ENCODE peak calls at places on chromosomes 4 and X, in seven cellular contexts. One of them, this sample, is unnamed.

GRCh38 chrX:2243913-2244460 is 256.8 kb downstream of the DHRSX start:
- DNase-seq in activated CD8-positive, alpha-beta memory T cell treated with anti-CD3 and anti-CD28 coated beads for 4 hours: no peak
- DNase-seq in stimulated activated CD4-positive, alpha-beta T cell treated with anti-CD3 and anti-CD28 coated beads, Interleukin-12 subunit alpha, Interleukin-12 subunit beta, amount 100 ng/mL, for 24 hours: no peak
- DNase-seq in mesendoderm: no peak
- DNase-seq in GM23248: peak; percentile 12
- DNase-seq in BE2C: no peak
- DNase-seq in cardiac septum: no peak
- DNase-seq in this sample: no peak

GRCh38 chr4:144948009-144948408 is 150.0 kb downstream of the ANAPC10 start:
- DNase-seq in BE2C: no peak
- DNase-seq in cardiac septum: no peak
- DNase-seq in stimulated activated CD4-positive, alpha-beta T cell treated with anti-CD3 and anti-CD28 coated beads, Interleukin-12 subunit alpha, Interleukin-12 subunit beta, amount 100 ng/mL, for 24 hours: no peak
- DNase-seq in GM23248: no peak
- DNase-seq in mesendoderm: peak; percentile 92
- DNase-seq in activated CD8-positive, alpha-beta memory T cell treated with anti-CD3 and anti-CD28 coated beads for 4 hours: no peak
- DNase-seq in this sample: no peak

GRCh38 chr4:64000241-64000640 is 409.0 kb downstream of the TECRL start:
- DNase-seq in activated CD8-positive, alpha-beta memory T cell treated with anti-CD3 and anti-CD28 coated beads for 4 hours: no peak
- DNase-seq in mesendoderm: no peak
- DNase-seq in BE2C: no peak
- DNase-seq in GM23248: no peak
- DNase-seq in stimulated activated CD4-positive, alpha-beta T cell treated with anti-CD3 and anti-CD28 coated beads, Interleukin-12 subunit alpha, Interleukin-12 subunit beta, amount 100 ng/mL, for 24 hours: no peak
- DNase-seq in cardiac septum: no peak
- DNase-seq in this sample: no peak

GRCh38 chrX:16511776-16512400 is 138.1 kb upstream of the S100G start:
- DNase-seq in stimulated activated CD4-positive, alpha-beta T cell treated with anti-CD3 and anti-CD28 coated beads, Interleukin-12 subunit alpha, Interleukin-12 subunit beta, amount 100 ng/mL, for 24 hours: no peak
- DNase-seq in cardiac septum: no peak
- DNase-seq in mesendoderm: no peak
- DNase-seq in BE2C: no peak
- DNase-seq in GM23248: peak; percentile 21
- DNase-seq in activated CD8-positive, alpha-beta memory T cell treated with anti-CD3 and anti-CD28 coated beads for 4 hours: no peak
- DNase-seq in this sample: no peak

GRCh38 chrX:46117234-46117633 is 428.0 kb downstream of the ZNF674 start:
- DNase-seq in cardiac septum: no peak
- DNase-seq in stimulated activated CD4-positive, alpha-beta T cell treated with anti-CD3 and anti-CD28 coated beads, Interleukin-12 subunit alpha, Interleukin-12 subunit beta, amount 100 ng/mL, for 24 hours: no peak
- DNase-seq in BE2C: no peak
- DNase-seq in GM23248: no peak
- DNase-seq in activated CD8-positive, alpha-beta memory T cell treated with anti-CD3 and anti-CD28 coated beads for 4 hours: no peak
- DNase-seq in mesendoderm: no peak
- DNase-seq in this sample: no peak

GRCh38 chr4:10102981-10103330 is 13.6 kb downstream of the WDR1 start:
- DNase-seq in cardiac septum: no peak
- DNase-seq in stimulated activated CD4-positive, alpha-beta T cell treated with anti-CD3 and anti-CD28 coated beads, Interleukin-12 subunit alpha, Interleukin-12 subunit beta, amount 100 ng/mL, for 24 hours: no peak
- DNase-seq in activated CD8-positive, alpha-beta memory T cell treated with anti-CD3 and anti-CD28 coated beads for 4 hours: no peak
- DNase-seq in GM23248: no peak
- DNase-seq in mesendoderm: no peak
- DNase-seq in BE2C: no peak
- DNase-seq in this sample: no peak

GRCh38 chr4:36183665-36184393 is 60.5 kb downstream of the ARAP2 start:
- DNase-seq in stimulated activated CD4-positive, alpha-beta T cell treated with anti-CD3 and anti-CD28 coated beads, Interleukin-12 subunit alpha, Interleukin-12 subunit beta, amount 100 ng/mL, for 24 hours: no peak
- DNase-seq in mesendoderm: no peak
- DNase-seq in cardiac septum: no peak
- DNase-seq in GM23248: no peak
- DNase-seq in activated CD8-positive, alpha-beta memory T cell treated with anti-CD3 and anti-CD28 coated beads for 4 hours: no peak
- DNase-seq in BE2C: no peak
- DNase-seq in this sample: no peak

GRCh38 chr4:163171590-163171989 is 4.9 kb upstream of the NAF1 start:
- DNase-seq in cardiac septum: no peak
- DNase-seq in GM23248: no peak
- DNase-seq in stimulated activated CD4-positive, alpha-beta T cell treated with anti-CD3 and anti-CD28 coated beads, Interleukin-12 subunit alpha, Interleukin-12 subunit beta, amount 100 ng/mL, for 24 hours: no peak
- DNase-seq in mesendoderm: peak; percentile 68
- DNase-seq in BE2C: no peak
- DNase-seq in activated CD8-positive, alpha-beta memory T cell treated with anti-CD3 and anti-CD28 coated beads for 4 hours: no peak
- DNase-seq in this sample: no peak

GRCh38 chrX:11533211-11533651 is 132.5 kb downstream of the ARHGAP6 start:
- DNase-seq in activated CD8-positive, alpha-beta memory T cell treated with anti-CD3 and anti-CD28 coated beads for 4 hours: no peak
- DNase-seq in cardiac septum: no peak
- DNase-seq in stimulated activated CD4-positive, alpha-beta T cell treated with anti-CD3 and anti-CD28 coated beads, Interleukin-12 subunit alpha, Interleukin-12 subunit beta, amount 100 ng/mL, for 24 hours: no peak
- DNase-seq in mesendoderm: peak; percentile 66
- DNase-seq in GM23248: peak; percentile 76
- DNase-seq in BE2C: no peak
- DNase-seq in this sample: peak; percentile 40

GRCh38 chr4:143186634-143187033 is 1.9 kb downstream of the USP38 start:
- DNase-seq in stimulated activated CD4-positive, alpha-beta T cell treated with anti-CD3 and anti-CD28 coated beads, Interleukin-12 subunit alpha, Interleukin-12 subunit beta, amount 100 ng/mL, for 24 hours: no peak
- DNase-seq in mesendoderm: no peak
- DNase-seq in activated CD8-positive, alpha-beta memory T cell treated with anti-CD3 and anti-CD28 coated beads for 4 hours: no peak
- DNase-seq in cardiac septum: no peak
- DNase-seq in BE2C: no peak
- DNase-seq in GM23248: peak; percentile 42
- DNase-seq in this sample: no peak

GRCh38 chr4:16809064-16809463 is 89.4 kb downstream of the LDB2 start:
- DNase-seq in BE2C: no peak
- DNase-seq in activated CD8-positive, alpha-beta memory T cell treated with anti-CD3 and anti-CD28 coated beads for 4 hours: no peak
- DNase-seq in GM23248: no peak
- DNase-seq in stimulated activated CD4-positive, alpha-beta T cell treated with anti-CD3 and anti-CD28 coated beads, Interleukin-12 subunit alpha, Interleukin-12 subunit beta, amount 100 ng/mL, for 24 hours: no peak
- DNase-seq in mesendoderm: no peak
- DNase-seq in cardiac septum: no peak
- DNase-seq in this sample: no peak

GRCh38 chrX:66760648-66761047 is 121.8 kb upstream of the EDA2R start:
- DNase-seq in mesendoderm: peak; percentile 8
- DNase-seq in stimulated activated CD4-positive, alpha-beta T cell treated with anti-CD3 and anti-CD28 coated beads, Interleukin-12 subunit alpha, Interleukin-12 subunit beta, amount 100 ng/mL, for 24 hours: no peak
- DNase-seq in GM23248: peak; percentile 9
- DNase-seq in cardiac septum: no peak
- DNase-seq in BE2C: no peak
- DNase-seq in activated CD8-positive, alpha-beta memory T cell treated with anti-CD3 and anti-CD28 coated beads for 4 hours: no peak
- DNase-seq in this sample: no peak

GRCh38 chr4:3341760-3342159 is 48.9 kb downstream of the RGS12 start:
- DNase-seq in mesendoderm: no peak
- DNase-seq in GM23248: no peak
- DNase-seq in stimulated activated CD4-positive, alpha-beta T cell treated with anti-CD3 and anti-CD28 coated beads, Interleukin-12 subunit alpha, Interleukin-12 subunit beta, amount 100 ng/mL, for 24 hours: no peak
- DNase-seq in cardiac septum: no peak
- DNase-seq in activated CD8-positive, alpha-beta memory T cell treated with anti-CD3 and anti-CD28 coated beads for 4 hours: no peak
- DNase-seq in BE2C: no peak
- DNase-seq in this sample: no peak

GRCh38 chr4:35461931-35462659 is 782.2 kb downstream of the ARAP2 start:
- DNase-seq in mesendoderm: peak; percentile 58
- DNase-seq in activated CD8-positive, alpha-beta memory T cell treated with anti-CD3 and anti-CD28 coated beads for 4 hours: no peak
- DNase-seq in cardiac septum: no peak
- DNase-seq in BE2C: peak; percentile 61
- DNase-seq in GM23248: no peak
- DNase-seq in stimulated activated CD4-positive, alpha-beta T cell treated with anti-CD3 and anti-CD28 coated beads, Interleukin-12 subunit alpha, Interleukin-12 subunit beta, amount 100 ng/mL, for 24 hours: no peak
- DNase-seq in this sample: no peak

GRCh38 chr4:738781-739280 is 33.2 kb downstream of the PCGF3 start:
- DNase-seq in GM23248: no peak
- DNase-seq in cardiac septum: no peak
- DNase-seq in activated CD8-positive, alpha-beta memory T cell treated with anti-CD3 and anti-CD28 coated beads for 4 hours: no peak
- DNase-seq in mesendoderm: no peak
- DNase-seq in BE2C: no peak
- DNase-seq in stimulated activated CD4-positive, alpha-beta T cell treated with anti-CD3 and anti-CD28 coated beads, Interleukin-12 subunit alpha, Interleukin-12 subunit beta, amount 100 ng/mL, for 24 hours: no peak
- DNase-seq in this sample: no peak

GRCh38 chr4:151792525-151792924 is 31.7 kb upstream of the GATB start:
- DNase-seq in activated CD8-positive, alpha-beta memory T cell treated with anti-CD3 and anti-CD28 coated beads for 4 hours: no peak
- DNase-seq in mesendoderm: no peak
- DNase-seq in stimulated activated CD4-positive, alpha-beta T cell treated with anti-CD3 and anti-CD28 coated beads, Interleukin-12 subunit alpha, Interleukin-12 subunit beta, amount 100 ng/mL, for 24 hours: no peak
- DNase-seq in BE2C: no peak
- DNase-seq in GM23248: no peak
- DNase-seq in cardiac septum: no peak
- DNase-seq in this sample: no peak

GRCh38 chr4:866068-866760 is 40.3 kb upstream of the CPLX1 start:
- DNase-seq in cardiac septum: no peak
- DNase-seq in mesendoderm: no peak
- DNase-seq in activated CD8-positive, alpha-beta memory T cell treated with anti-CD3 and anti-CD28 coated beads for 4 hours: no peak
- DNase-seq in GM23248: no peak
- DNase-seq in BE2C: no peak
- DNase-seq in stimulated activated CD4-positive, alpha-beta T cell treated with anti-CD3 and anti-CD28 coated beads, Interleukin-12 subunit alpha, Interleukin-12 subunit beta, amount 100 ng/mL, for 24 hours: no peak
- DNase-seq in this sample: no peak

GRCh38 chrX:34300871-34301270 is 168.8 kb upstream of the FAM47A start:
- DNase-seq in GM23248: peak; percentile 28
- DNase-seq in stimulated activated CD4-positive, alpha-beta T cell treated with anti-CD3 and anti-CD28 coated beads, Interleukin-12 subunit alpha, Interleukin-12 subunit beta, amount 100 ng/mL, for 24 hours: no peak
- DNase-seq in BE2C: peak; percentile 32
- DNase-seq in activated CD8-positive, alpha-beta memory T cell treated with anti-CD3 and anti-CD28 coated beads for 4 hours: no peak
- DNase-seq in mesendoderm: peak; percentile 62
- DNase-seq in cardiac septum: no peak
- DNase-seq in this sample: no peak

GRCh38 chrX:40012800-40013682 is 84.7 kb downstream of the BCOR start:
- DNase-seq in activated CD8-positive, alpha-beta memory T cell treated with anti-CD3 and anti-CD28 coated beads for 4 hours: no peak
- DNase-seq in stimulated activated CD4-positive, alpha-beta T cell treated with anti-CD3 and anti-CD28 coated beads, Interleukin-12 subunit alpha, Interleukin-12 subunit beta, amount 100 ng/mL, for 24 hours: no peak
- DNase-seq in mesendoderm: peak; percentile 64
- DNase-seq in BE2C: no peak
- DNase-seq in cardiac septum: peak; percentile 86
- DNase-seq in GM23248: peak; percentile 78
- DNase-seq in this sample: no peak

GRCh38 chrX:68895339-68896250 is 66.8 kb downstream of the EFNB1 start:
- DNase-seq in stimulated activated CD4-positive, alpha-beta T cell treated with anti-CD3 and anti-CD28 coated beads, Interleukin-12 subunit alpha, Interleukin-12 subunit beta, amount 100 ng/mL, for 24 hours: no peak
- DNase-seq in cardiac septum: no peak
- DNase-seq in BE2C: peak; percentile 77
- DNase-seq in mesendoderm: peak; percentile 53
- DNase-seq in activated CD8-positive, alpha-beta memory T cell treated with anti-CD3 and anti-CD28 coated beads for 4 hours: no peak
- DNase-seq in GM23248: peak; percentile 18
- DNase-seq in this sample: no peak

GRCh38 chrX:72604705-72605104 is 32.1 kb upstream of the HDAC8 start:
- DNase-seq in cardiac septum: no peak
- DNase-seq in GM23248: no peak
- DNase-seq in BE2C: no peak
- DNase-seq in activated CD8-positive, alpha-beta memory T cell treated with anti-CD3 and anti-CD28 coated beads for 4 hours: no peak
- DNase-seq in mesendoderm: no peak
- DNase-seq in stimulated activated CD4-positive, alpha-beta T cell treated with anti-CD3 and anti-CD28 coated beads, Interleukin-12 subunit alpha, Interleukin-12 subunit beta, amount 100 ng/mL, for 24 hours: no peak
- DNase-seq in this sample: no peak

GRCh38 chr4:121252224-121252806 is 88.2 kb upstream of the TNIP3 start:
- DNase-seq in cardiac septum: no peak
- DNase-seq in BE2C: peak; percentile 75
- DNase-seq in activated CD8-positive, alpha-beta memory T cell treated with anti-CD3 and anti-CD28 coated beads for 4 hours: peak; percentile 11
- DNase-seq in GM23248: peak; percentile 76
- DNase-seq in mesendoderm: peak; percentile 86
- DNase-seq in stimulated activated CD4-positive, alpha-beta T cell treated with anti-CD3 and anti-CD28 coated beads, Interleukin-12 subunit alpha, Interleukin-12 subunit beta, amount 100 ng/mL, for 24 hours: peak; percentile 51
- DNase-seq in this sample: peak; percentile 40

GRCh38 chr4:25834411-25835107 is 28.2 kb downstream of the SEL1L3 start:
- DNase-seq in cardiac septum: no peak
- DNase-seq in mesendoderm: no peak
- DNase-seq in stimulated activated CD4-positive, alpha-beta T cell treated with anti-CD3 and anti-CD28 coated beads, Interleukin-12 subunit alpha, Interleukin-12 subunit beta, amount 100 ng/mL, for 24 hours: no peak
- DNase-seq in BE2C: no peak
- DNase-seq in activated CD8-positive, alpha-beta memory T cell treated with anti-CD3 and anti-CD28 coated beads for 4 hours: no peak
- DNase-seq in GM23248: no peak
- DNase-seq in this sample: no peak

GRCh38 chr4:153154010-153154975 is 50.0 kb upstream of the TRIM2 start:
- DNase-seq in mesendoderm: no peak
- DNase-seq in activated CD8-positive, alpha-beta memory T cell treated with anti-CD3 and anti-CD28 coated beads for 4 hours: no peak
- DNase-seq in BE2C: peak; percentile 43
- DNase-seq in stimulated activated CD4-positive, alpha-beta T cell treated with anti-CD3 and anti-CD28 coated beads, Interleukin-12 subunit alpha, Interleukin-12 subunit beta, amount 100 ng/mL, for 24 hours: no peak
- DNase-seq in cardiac septum: no peak
- DNase-seq in GM23248: peak; percentile 60
- DNase-seq in this sample: no peak

GRCh38 chr4:128660361-128660964 is 149.0 kb upstream of the JADE1 start:
- DNase-seq in stimulated activated CD4-positive, alpha-beta T cell treated with anti-CD3 and anti-CD28 coated beads, Interleukin-12 subunit alpha, Interleukin-12 subunit beta, amount 100 ng/mL, for 24 hours: no peak
- DNase-seq in activated CD8-positive, alpha-beta memory T cell treated with anti-CD3 and anti-CD28 coated beads for 4 hours: no peak
- DNase-seq in GM23248: peak; percentile 63
- DNase-seq in cardiac septum: no peak
- DNase-seq in BE2C: no peak
- DNase-seq in mesendoderm: no peak
- DNase-seq in this sample: no peak

GRCh38 chr4:7960790-7961655 is 21.4 kb upstream of the AFAP1 start:
- DNase-seq in BE2C: no peak
- DNase-seq in cardiac septum: no peak
- DNase-seq in mesendoderm: no peak
- DNase-seq in stimulated activated CD4-positive, alpha-beta T cell treated with anti-CD3 and anti-CD28 coated beads, Interleukin-12 subunit alpha, Interleukin-12 subunit beta, amount 100 ng/mL, for 24 hours: peak; percentile 75
- DNase-seq in activated CD8-positive, alpha-beta memory T cell treated with anti-CD3 and anti-CD28 coated beads for 4 hours: peak; percentile 32
- DNase-seq in GM23248: peak; percentile 98
- DNase-seq in this sample: no peak

GRCh38 chr4:6568689-6569332 is 6.2 kb upstream of the MAN2B2 start:
- DNase-seq in BE2C: no peak
- DNase-seq in mesendoderm: peak; percentile 63
- DNase-seq in GM23248: peak; percentile 70
- DNase-seq in cardiac septum: no peak
- DNase-seq in stimulated activated CD4-positive, alpha-beta T cell treated with anti-CD3 and anti-CD28 coated beads, Interleukin-12 subunit alpha, Interleukin-12 subunit beta, amount 100 ng/mL, for 24 hours: no peak
- DNase-seq in activated CD8-positive, alpha-beta memory T cell treated with anti-CD3 and anti-CD28 coated beads for 4 hours: no peak
- DNase-seq in this sample: no peak

GRCh38 chrX:45889471-45889870 is 655.8 kb downstream of the ZNF674 start:
- DNase-seq in cardiac septum: no peak
- DNase-seq in BE2C: no peak
- DNase-seq in GM23248: peak; percentile 53
- DNase-seq in stimulated activated CD4-positive, alpha-beta T cell treated with anti-CD3 and anti-CD28 coated beads, Interleukin-12 subunit alpha, Interleukin-12 subunit beta, amount 100 ng/mL, for 24 hours: peak; percentile 0
- DNase-seq in mesendoderm: no peak
- DNase-seq in activated CD8-positive, alpha-beta memory T cell treated with anti-CD3 and anti-CD28 coated beads for 4 hours: no peak
- DNase-seq in this sample: no peak

GRCh38 chr4:104416725-104417363 is 77.8 kb downstream of the CXXC4 start:
- DNase-seq in GM23248: no peak
- DNase-seq in cardiac septum: no peak
- DNase-seq in activated CD8-positive, alpha-beta memory T cell treated with anti-CD3 and anti-CD28 coated beads for 4 hours: no peak
- DNase-seq in mesendoderm: peak; percentile 22
- DNase-seq in BE2C: no peak
- DNase-seq in stimulated activated CD4-positive, alpha-beta T cell treated with anti-CD3 and anti-CD28 coated beads, Interleukin-12 subunit alpha, Interleukin-12 subunit beta, amount 100 ng/mL, for 24 hours: no peak
- DNase-seq in this sample: no peak

GRCh38 chr4:128757712-128758111 is 51.8 kb upstream of the JADE1 start:
- DNase-seq in cardiac septum: no peak
- DNase-seq in mesendoderm: peak; percentile 26
- DNase-seq in activated CD8-positive, alpha-beta memory T cell treated with anti-CD3 and anti-CD28 coated beads for 4 hours: no peak
- DNase-seq in stimulated activated CD4-positive, alpha-beta T cell treated with anti-CD3 and anti-CD28 coated beads, Interleukin-12 subunit alpha, Interleukin-12 subunit beta, amount 100 ng/mL, for 24 hours: no peak
- DNase-seq in GM23248: no peak
- DNase-seq in BE2C: no peak
- DNase-seq in this sample: no peak

GRCh38 chr4:185115827-185116232 is 27.2 kb upstream of the SLC25A4 start:
- DNase-seq in activated CD8-positive, alpha-beta memory T cell treated with anti-CD3 and anti-CD28 coated beads for 4 hours: no peak
- DNase-seq in stimulated activated CD4-positive, alpha-beta T cell treated with anti-CD3 and anti-CD28 coated beads, Interleukin-12 subunit alpha, Interleukin-12 subunit beta, amount 100 ng/mL, for 24 hours: no peak
- DNase-seq in cardiac septum: no peak
- DNase-seq in mesendoderm: peak; percentile 99
- DNase-seq in GM23248: peak; percentile 11
- DNase-seq in BE2C: peak; percentile 91
- DNase-seq in this sample: peak; percentile 40

GRCh38 chr4:876780-877179 is 50.9 kb upstream of the CPLX1 start:
- DNase-seq in GM23248: peak; percentile 13
- DNase-seq in mesendoderm: peak; percentile 16
- DNase-seq in BE2C: peak; percentile 35
- DNase-seq in stimulated activated CD4-positive, alpha-beta T cell treated with anti-CD3 and anti-CD28 coated beads, Interleukin-12 subunit alpha, Interleukin-12 subunit beta, amount 100 ng/mL, for 24 hours: no peak
- DNase-seq in activated CD8-positive, alpha-beta memory T cell treated with anti-CD3 and anti-CD28 coated beads for 4 hours: no peak
- DNase-seq in cardiac septum: no peak
- DNase-seq in this sample: no peak

GRCh38 chr4:169250796-169251195 is 20.0 kb downstream of the SH3RF1 start:
- DNase-seq in mesendoderm: no peak
- DNase-seq in cardiac septum: no peak
- DNase-seq in stimulated activated CD4-positive, alpha-beta T cell treated with anti-CD3 and anti-CD28 coated beads, Interleukin-12 subunit alpha, Interleukin-12 subunit beta, amount 100 ng/mL, for 24 hours: no peak
- DNase-seq in activated CD8-positive, alpha-beta memory T cell treated with anti-CD3 and anti-CD28 coated beads for 4 hours: no peak
- DNase-seq in BE2C: no peak
- DNase-seq in GM23248: no peak
- DNase-seq in this sample: no peak

GRCh38 chr4:131302108-131302507 is 1847.0 kb upstream of the PCDH10 start:
- DNase-seq in BE2C: no peak
- DNase-seq in GM23248: no peak
- DNase-seq in activated CD8-positive, alpha-beta memory T cell treated with anti-CD3 and anti-CD28 coated beads for 4 hours: no peak
- DNase-seq in mesendoderm: peak; percentile 64
- DNase-seq in stimulated activated CD4-positive, alpha-beta T cell treated with anti-CD3 and anti-CD28 coated beads, Interleukin-12 subunit alpha, Interleukin-12 subunit beta, amount 100 ng/mL, for 24 hours: no peak
- DNase-seq in cardiac septum: no peak
- DNase-seq in this sample: no peak